ENCODE peak calls at places on chromosomes 16 and 17, in four cellular contexts. A, J, O and Q are unnamed samples.

GRCh38 chr17:2057714-2058520 is 3.0 kb downstream of the HIC1 start:
- DNase-seq in A (no peak), J (no peak), O (no peak), Q (no peak)

GRCh38 chr16:964696-965395 is 5.9 kb downstream of the LMF1 start:
- DNase-seq in A (no peak), J (peak), O (peak), Q (no peak)

GRCh38 chr16:75287708-75288107 is 36.3 kb upstream of the BCAR1 start:
- DNase-seq in A (no peak), J (no peak), O (no peak), Q (no peak)

GRCh38 chr17:46841561-46842379 is 9.6 kb upstream of the WNT9B start:
- DNase-seq in A (no peak), J (no peak), O (no peak), Q (no peak)

GRCh38 chr16:69145658-69146057 is 13.2 kb downstream of the UTP4 start:
- DNase-seq in A (no peak), J (no peak), O (no peak), Q (peak)

GRCh38 chr16:11080999-11081630 is 136.8 kb downstream of the CLEC16A start:
- DNase-seq in A (no peak), J (no peak), O (no peak), Q (no peak)

GRCh38 chr16:24001706-24002105 is 165.9 kb downstream of the PRKCB start:
- DNase-seq in A (no peak), J (no peak), O (no peak), Q (no peak)

GRCh38 chr16:11585460-11586374 is 1.0 kb downstream of the LITAF start:
- DNase-seq in A (no peak), J (no peak), O (no peak), Q (no peak)

GRCh38 chr16:28931801-28932225 is at the start of gene CD19:
- DNase-seq in A (no peak), J (no peak), O (no peak), Q (no peak)

GRCh38 chr17:48732688-48733629 is 4.4 kb upstream of the HOXB13 start:
- DNase-seq in A (no peak), J (no peak), O (no peak), Q (no peak)

GRCh38 chr17:57462007-57462579 is 205.8 kb downstream of the MSI2 start:
- DNase-seq in A (no peak), J (no peak), O (no peak), Q (no peak)

GRCh38 chr17:15169676-15170075 is 95.5 kb downstream of the PMP22 start:
- DNase-seq in A (no peak), J (no peak), O (no peak), Q (no peak)

GRCh38 chr16:1559446-1559975 is 26.0 kb downstream of the TMEM204 start:
- DNase-seq in A (no peak), J (no peak), O (no peak), Q (no peak)

GRCh38 chr16:16861546-16861945 is 482.6 kb downstream of the NPIPA7 start:
- DNase-seq in A (peak), J (peak), O (peak), Q (peak)

GRCh38 chr17:4947411-4948165 is 742 bp downstream of the PFN1 start:
- DNase-seq in A (peak), J (peak), O (no peak), Q (peak)

GRCh38 chr17:42347198-42347597 is 41.0 kb downstream of the STAT3 start:
- DNase-seq in A (no peak), J (no peak), O (no peak), Q (no peak)

GRCh38 chr16:54945063-54945462 is 14.4 kb downstream of the IRX5 start:
- DNase-seq in A (no peak), J (no peak), O (no peak), Q (no peak)

GRCh38 chr16:79283578-79283977 is 317.0 kb downstream of the MAF start:
- DNase-seq in A (no peak), J (no peak), O (no peak), Q (no peak)

GRCh38 chr17:80646328-80646727 is 101.7 kb downstream of the RPTOR start:
- DNase-seq in A (no peak), J (no peak), O (no peak), Q (no peak)

GRCh38 chr16:65744401-65744800 is 622.1 kb upstream of the CDH5 start:
- DNase-seq in A (no peak), J (no peak), O (no peak), Q (no peak)

GRCh38 chr17:17940451-17940911 is 31.7 kb downstream of the TOM1L2 start:
- DNase-seq in A (no peak), J (no peak), O (no peak), Q (no peak)

GRCh38 chr16:57883480-57883879 is 81.2 kb upstream of the KIFC3 start:
- DNase-seq in A (no peak), J (no peak), O (no peak), Q (no peak)

GRCh38 chr16:58885528-58886170 is 151.5 kb upstream of the GOT2 start:
- DNase-seq in A (no peak), J (no peak), O (no peak), Q (no peak)

GRCh38 chr17:80363518-80364090 is 51.4 kb upstream of the ENDOV start:
- DNase-seq in A (no peak), J (no peak), O (no peak), Q (no peak)

GRCh38 chr16:75916431-75916830 is 190.1 kb upstream of the CPHXL start:
- DNase-seq in A (no peak), J (no peak), O (no peak), Q (no peak)

GRCh38 chr16:89313583-89313982 is 96.1 kb downstream of the ZNF778 start:
- DNase-seq in A (no peak), J (no peak), O (no peak), Q (no peak)

GRCh38 chr16:73036074-73036826 is 11.7 kb downstream of the ZFHX3 start:
- DNase-seq in A (no peak), J (no peak), O (no peak), Q (no peak)

GRCh38 chr17:43671075-43671692 is 9.5 kb upstream of the MEOX1 start:
- DNase-seq in A (peak), J (no peak), O (no peak), Q (no peak)

GRCh38 chr16:49280022-49280741 is 1.5 kb downstream of the CBLN1 start:
- DNase-seq in A (peak), J (no peak), O (no peak), Q (peak)

GRCh38 chr17:75975757-75976174 is 3.2 kb downstream of the ACOX1 start:
- DNase-seq in A (no peak), J (no peak), O (no peak), Q (no peak)

GRCh38 chr17:45020354-45021138 is 30.9 kb downstream of the DCAKD start:
- DNase-seq in A (no peak), J (no peak), O (no peak), Q (no peak)

GRCh38 chr16:58501242-58502131 is 1.5 kb downstream of the NDRG4 start:
- DNase-seq in A (peak), J (no peak), O (no peak), Q (peak)

GRCh38 chr17:49745175-49746139 is 18.5 kb downstream of the FAM117A start:
- DNase-seq in A (no peak), J (no peak), O (no peak), Q (no peak)

GRCh38 chr16:49281843-49282642 is 405 bp upstream of the CBLN1 start:
- DNase-seq in A (peak), J (peak), O (peak), Q (peak)

GRCh38 chr17:31224366-31224765 is 72.7 kb downstream of the OMG start:
- DNase-seq in A (no peak), J (no peak), O (no peak), Q (no peak)

GRCh38 chr17:19508327-19508867 is 25.3 kb upstream of the SLC47A1 start:
- DNase-seq in A (peak), J (no peak), O (no peak), Q (peak)

GRCh38 chr17:17134051-17134951 is 71.8 kb downstream of the PLD6 start:
- DNase-seq in A (no peak), J (no peak), O (no peak), Q (no peak)

GRCh38 chr17:68693466-68693865 is 92.3 kb upstream of the FAM20A start:
- DNase-seq in A (no peak), J (no peak), O (no peak), Q (no peak)